ENCODE peak calls at places on chromosomes 3 and 15, in nine cellular contexts. X, J, R, N, U, W, P, C and V are unnamed samples.

GRCh38 chr3:125357032-125357658 is 18.0 kb downstream of the ZNF148 start:
- DNase-seq in U (peak; percentile 38), W (no peak), P (no peak), R (no peak), X (peak; percentile 27), N (no peak), C (no peak), J (peak; percentile 67), V (no peak)

GRCh38 chr15:57425842-57426241 is 49.5 kb downstream of the CGNL1 start:
- DNase-seq in N (no peak), R (no peak), X (no peak), U (no peak), W (no peak), P (no peak), J (no peak), C (no peak), V (no peak)

GRCh38 chr3:194851254-194851653 is 165.6 kb downstream of the FAM43A start:
- DNase-seq in P (no peak), X (no peak), R (no peak), N (no peak), U (no peak), W (no peak), J (no peak), C (no peak), V (no peak)

GRCh38 chr3:114380233-114380645 is 86.4 kb downstream of the TIGIT start:
- DNase-seq in X (peak; percentile 88), P (peak; percentile 51), C (no peak), U (no peak), R (no peak), W (no peak), J (peak; percentile 63), N (no peak), V (peak; percentile 78)

GRCh38 chr3:192364296-192364695 is 363.0 kb downstream of the FGF12 start:
- DNase-seq in P (no peak), R (no peak), X (no peak), U (no peak), J (no peak), W (no peak), N (no peak), C (no peak), V (no peak)

GRCh38 chr3:196970547-196971093 is 2.0 kb upstream of the PIGZ start:
- DNase-seq in W (no peak), P (no peak), N (no peak), X (no peak), J (no peak), R (no peak), C (no peak), U (no peak), V (no peak)

GRCh38 chr15:41773332-41773728 is 954 bp upstream of the MAPKBP1 start:
- DNase-seq in R (no peak), W (no peak), C (no peak), N (no peak), U (no peak), P (no peak), J (no peak), X (no peak), V (no peak)

GRCh38 chr3:11459147-11459837 is 184.4 kb downstream of the VGLL4 start:
- DNase-seq in R (no peak), X (peak; percentile 63), N (no peak), P (no peak), J (no peak), W (no peak), U (no peak), C (no peak), V (no peak)

GRCh38 chr3:9037113-9037715 is 73.9 kb upstream of the RAD18 start:
- DNase-seq in R (no peak), C (no peak), N (no peak), U (no peak), W (no peak), P (no peak), J (no peak), X (no peak), V (no peak)

GRCh38 chr3:72187131-72187530 is 402.2 kb upstream of the PROK2 start:
- DNase-seq in C (no peak), N (no peak), P (peak; percentile 3), J (no peak), X (no peak), R (peak; percentile 7), W (no peak), U (no peak), V (no peak)

GRCh38 chr15:62856466-62857246 is 185.9 kb upstream of the TPM1 start:
- DNase-seq in P (no peak), C (no peak), W (no peak), U (no peak), R (no peak), N (no peak), X (no peak), J (no peak), V (no peak)

GRCh38 chr3:143443851-143444331 is 324.3 kb downstream of the CHST2 start:
- DNase-seq in P (peak; percentile 98), J (no peak), N (peak; percentile 81), R (no peak), X (peak; percentile 100), C (peak; percentile 51), U (no peak), W (peak; percentile 63), V (peak; percentile 90)

GRCh38 chr15:39623550-39623931 is 42.7 kb downstream of the THBS1 start:
- DNase-seq in W (no peak), J (no peak), N (no peak), R (no peak), P (no peak), U (peak; percentile 40), X (no peak), C (no peak), V (no peak)

GRCh38 chr3:43013743-43014155 is 34.6 kb downstream of the GASK1A start:
- DNase-seq in P (no peak), N (no peak), C (no peak), U (no peak), J (no peak), R (no peak), X (no peak), W (no peak), V (no peak)

GRCh38 chr3:24829011-24829581 is 334.4 kb upstream of the THRB start:
- DNase-seq in R (no peak), U (no peak), J (peak; percentile 72), W (no peak), X (no peak), N (no peak), P (no peak), C (no peak), V (no peak)

GRCh38 chr3:102664126-102664525 is 229.3 kb downstream of the ZPLD1 start:
- DNase-seq in W (no peak), X (no peak), P (no peak), J (no peak), N (no peak), R (no peak), U (no peak), C (no peak), V (no peak)

GRCh38 chr15:68930268-68931022 is at the start of gene SPESP1:
- DNase-seq in P (no peak), U (peak; percentile 18), N (no peak), W (no peak), J (peak; percentile 58), X (peak; percentile 56), R (no peak), C (no peak), V (no peak)

GRCh38 chr3:148955544-148956346 is 35.6 kb upstream of the GYG1 start:
- DNase-seq in P (peak; percentile 66), X (peak; percentile 93), U (no peak), R (no peak), C (no peak), J (no peak), W (peak; percentile 54), N (no peak), V (peak; percentile 94)

GRCh38 chr3:186590580-186591296 is 20.2 kb downstream of the DNAJB11 start:
- DNase-seq in U (no peak), P (no peak), N (no peak), C (no peak), J (no peak), W (no peak), X (no peak), R (no peak), V (no peak)

GRCh38 chr3:191393146-191393545 is 62.8 kb upstream of the UTS2B start:
- DNase-seq in U (no peak), W (no peak), X (no peak), R (no peak), J (no peak), P (no peak), N (no peak), C (no peak), V (no peak)

GRCh38 chr3:72100626-72101187 is 315.8 kb upstream of the PROK2 start:
- DNase-seq in W (peak; percentile 45), C (peak; percentile 31), N (no peak), J (peak; percentile 78), P (peak; percentile 24), U (peak; percentile 71), R (no peak), X (peak; percentile 89), V (no peak)

GRCh38 chr15:52247032-52247431 is 48.6 kb downstream of the MYO5C start:
- DNase-seq in J (no peak), U (no peak), N (no peak), C (no peak), X (peak; percentile 95), W (no peak), R (no peak), P (no peak), V (peak; percentile 66)

GRCh38 chr3:17765819-17766472 is 23.5 kb upstream of the TBC1D5 start:
- DNase-seq in P (no peak), C (no peak), J (no peak), W (no peak), U (no peak), R (no peak), X (no peak), N (no peak), V (no peak)

GRCh38 chr3:61570813-61571212 is 9.4 kb downstream of the PTPRG start:
- DNase-seq in U (no peak), R (no peak), N (no peak), X (no peak), P (no peak), W (no peak), C (no peak), J (no peak), V (no peak)